ENCODE peak calls at places on chromosomes 16 and 17, in ten cellular contexts. T is ovary; B is fibroblast of villous mesenchyme; C is effector memory CD4-positive, alpha-beta T cell; S is OCI-LY7; L is IMR-90; W is AG10803; O is left ventricle myocardium inferior; Q is neural progenitor cell; H is SJCRH30. N is an unnamed sample.

GRCh38 chr16:67349172-67349571 is 22.6 kb downstream of the LRRC36 start:
- DNase-seq in T (no peak), B (peak), C (no peak), S (peak), L (peak), W (peak), O (no peak), Q (no peak), H (no peak), N (peak)

GRCh38 chr17:6328279-6328678 is 106.6 kb downstream of the AIPL1 start:
- DNase-seq in T (no peak), B (no peak), C (no peak), S (peak), L (no peak), W (no peak), O (no peak), Q (no peak), H (no peak), N (peak)

GRCh38 chr17:41340934-41341861 is 9.4 kb downstream of the KRT33A start:
- DNase-seq in T (no peak), B (no peak), C (peak), S (no peak), L (no peak), W (no peak), O (no peak), Q (no peak), H (no peak), N (no peak)

GRCh38 chr16:46996952-46997458 is 23.5 kb upstream of the DNAJA2 start:
- DNase-seq in T (no peak), B (no peak), C (no peak), S (no peak), L (no peak), W (no peak), O (no peak), Q (no peak), H (no peak), N (no peak)

GRCh38 chr17:82678265-82678891 is 20.1 kb downstream of the RAB40B start:
- DNase-seq in T (no peak), B (no peak), C (no peak), S (peak), L (no peak), W (no peak), O (no peak), Q (no peak), H (no peak), N (no peak)

GRCh38 chr17:73297934-73298861 is 13.6 kb downstream of the CDC42EP4 start:
- DNase-seq in T (no peak), B (no peak), C (no peak), S (no peak), L (no peak), W (no peak), O (no peak), Q (no peak), H (peak), N (no peak)

GRCh38 chr17:59506907-59507726 is 58.3 kb upstream of the DHX40 start:
- DNase-seq in T (no peak), B (peak), C (no peak), S (no peak), L (peak), W (peak), O (no peak), Q (no peak), H (no peak), N (no peak)

GRCh38 chr17:37447641-37448040 is 41.0 kb downstream of the TADA2A start:
- DNase-seq in T (no peak), B (peak), C (no peak), S (no peak), L (peak), W (peak), O (no peak), Q (no peak), H (no peak), N (no peak)

GRCh38 chr17:61177351-61177750 is 222.3 kb upstream of the TBX2 start:
- DNase-seq in T (no peak), B (no peak), C (no peak), S (no peak), L (no peak), W (no peak), O (no peak), Q (no peak), H (no peak), N (peak)

GRCh38 chr17:67393809-67394418 is 16.8 kb downstream of the PITPNC1 start:
- DNase-seq in T (no peak), B (no peak), C (no peak), S (no peak), L (no peak), W (no peak), O (no peak), Q (no peak), H (no peak), N (no peak)

GRCh38 chr17:67392111-67392510 is 15.0 kb downstream of the PITPNC1 start:
- DNase-seq in T (no peak), B (no peak), C (no peak), S (no peak), L (no peak), W (no peak), O (no peak), Q (no peak), H (no peak), N (no peak)

GRCh38 chr17:67388986-67389385 is 11.9 kb downstream of the PITPNC1 start:
- DNase-seq in T (no peak), B (no peak), C (no peak), S (no peak), L (no peak), W (no peak), O (no peak), Q (no peak), H (no peak), N (no peak)

GRCh38 chr17:67390006-67390645 is 13.0 kb downstream of the PITPNC1 start:
- DNase-seq in T (no peak), B (no peak), C (no peak), S (no peak), L (peak), W (no peak), O (no peak), Q (no peak), H (no peak), N (no peak)

GRCh38 chr17:67390646-67391480 is 13.8 kb downstream of the PITPNC1 start:
- DNase-seq in T (peak), B (peak), C (peak), S (no peak), L (peak), W (peak), O (no peak), Q (no peak), H (peak), N (no peak)
- H3K4me3 ChIP-seq in T (no peak), B (no peak), C (peak), S (no peak), L (peak), W (no peak), O (no peak), Q (no peak), H (peak), N (no peak)

GRCh38 chr17:68360198-68360597 is 68.9 kb downstream of the ARSG start:
- DNase-seq in T (no peak), B (no peak), C (no peak), S (no peak), L (no peak), W (no peak), O (no peak), Q (no peak), H (no peak), N (no peak)

GRCh38 chr17:68357886-68358285 is 66.6 kb downstream of the ARSG start:
- DNase-seq in T (no peak), B (no peak), C (no peak), S (no peak), L (no peak), W (no peak), O (no peak), Q (no peak), H (no peak), N (no peak)

GRCh38 chr17:68355093-68355492 is 63.8 kb downstream of the ARSG start:
- DNase-seq in T (no peak), B (peak), C (no peak), S (no peak), L (peak), W (peak), O (no peak), Q (no peak), H (no peak), N (no peak)

GRCh38 chr17:68356520-68356919 is 65.2 kb downstream of the ARSG start:
- DNase-seq in T (no peak), B (no peak), C (peak), S (no peak), L (no peak), W (no peak), O (no peak), Q (no peak), H (no peak), N (peak)

DNA sequence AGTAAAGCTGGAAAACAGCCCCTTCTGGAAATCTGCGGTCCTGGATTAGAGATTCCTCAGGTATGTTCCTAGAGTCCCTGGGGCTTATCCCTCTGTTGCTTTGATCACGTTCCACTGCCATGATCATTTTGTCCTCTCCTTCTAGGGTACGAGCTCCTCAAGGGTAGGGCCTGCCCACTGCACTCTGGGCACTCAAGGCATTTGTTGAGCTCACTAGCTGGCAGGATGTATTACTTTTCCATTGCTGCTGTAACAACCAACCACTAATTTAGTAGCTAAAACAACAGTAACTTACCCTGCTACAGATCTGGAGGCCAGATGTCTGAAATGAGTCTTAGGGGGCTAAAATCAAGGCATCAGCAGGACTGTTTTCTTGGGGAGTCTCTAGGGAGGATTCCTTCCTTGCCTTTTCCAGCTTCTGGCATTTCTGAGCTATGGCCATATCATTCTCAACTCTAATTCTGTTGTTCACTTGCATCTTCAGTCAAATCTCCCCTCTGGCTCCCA is 65.7 kb downstream of the ARSG start:
- DNase-seq in T (no peak), B (no peak), C (no peak), S (no peak), L (no peak), W (peak), O (no peak), Q (no peak), H (no peak), N (no peak)
- H3K4me3 ChIP-seq in T (no peak), B (no peak), C (no peak), S (no peak), L (no peak), W (no peak), O (no peak), Q (no peak), H (no peak), N (no peak)

DNA sequence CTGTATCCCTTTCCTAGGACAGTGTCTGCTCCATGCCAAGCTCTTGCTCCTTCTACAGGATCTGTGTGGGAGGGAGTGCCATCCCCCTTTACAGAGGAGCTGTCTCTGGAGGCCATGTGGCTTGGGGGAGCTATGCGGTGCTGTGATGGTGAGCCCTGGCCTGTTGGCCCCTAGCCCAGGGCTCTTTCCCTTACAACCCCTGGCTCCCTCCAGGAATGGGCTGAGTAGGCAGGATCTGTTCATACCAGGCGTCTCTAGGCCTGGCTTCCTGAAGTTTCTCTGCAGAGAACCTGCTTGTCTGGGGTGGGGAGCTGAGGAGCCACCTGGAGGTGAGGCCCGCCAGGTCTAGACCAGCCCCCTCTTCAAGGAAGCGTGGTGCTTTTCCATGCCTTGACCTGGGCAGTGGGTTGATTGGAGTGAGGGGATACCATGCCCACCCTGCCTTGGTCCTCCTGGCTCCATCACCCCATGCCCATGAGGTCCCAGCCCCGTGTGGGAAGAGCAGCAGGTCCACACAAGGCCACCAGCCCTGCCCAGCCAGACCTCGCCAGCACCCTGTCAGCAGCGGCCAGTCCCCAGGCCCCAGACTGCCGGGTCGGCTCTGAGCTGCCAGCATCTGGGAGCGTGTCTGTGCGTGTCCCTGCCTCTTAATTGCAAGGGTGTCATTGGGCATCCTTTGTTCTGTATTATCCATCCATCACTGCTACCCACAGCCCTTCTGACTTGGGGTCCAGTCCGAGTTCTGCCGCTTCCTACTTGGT is 14.7 kb downstream of the LLGL2 start:
- DNase-seq in T (no peak), B (peak), C (no peak), S (no peak), L (no peak), W (no peak), O (no peak), Q (no peak), H (no peak), N (no peak)
- H3K4me3 ChIP-seq in T (no peak), B (no peak), C (no peak), S (no peak), L (no peak), W (no peak), O (no peak), Q (no peak), H (no peak), N (no peak)

GRCh38 chr17:57572600-57572999 is 172.5 kb downstream of the CCDC182 start:
- DNase-seq in T (no peak), B (no peak), C (no peak), S (no peak), L (no peak), W (no peak), O (no peak), Q (no peak), H (no peak), N (no peak)
- H3K4me3 ChIP-seq in T (no peak), B (no peak), C (no peak), S (no peak), L (no peak), W (no peak), O (no peak), Q (no peak), H (no peak), N (no peak)

DNA sequence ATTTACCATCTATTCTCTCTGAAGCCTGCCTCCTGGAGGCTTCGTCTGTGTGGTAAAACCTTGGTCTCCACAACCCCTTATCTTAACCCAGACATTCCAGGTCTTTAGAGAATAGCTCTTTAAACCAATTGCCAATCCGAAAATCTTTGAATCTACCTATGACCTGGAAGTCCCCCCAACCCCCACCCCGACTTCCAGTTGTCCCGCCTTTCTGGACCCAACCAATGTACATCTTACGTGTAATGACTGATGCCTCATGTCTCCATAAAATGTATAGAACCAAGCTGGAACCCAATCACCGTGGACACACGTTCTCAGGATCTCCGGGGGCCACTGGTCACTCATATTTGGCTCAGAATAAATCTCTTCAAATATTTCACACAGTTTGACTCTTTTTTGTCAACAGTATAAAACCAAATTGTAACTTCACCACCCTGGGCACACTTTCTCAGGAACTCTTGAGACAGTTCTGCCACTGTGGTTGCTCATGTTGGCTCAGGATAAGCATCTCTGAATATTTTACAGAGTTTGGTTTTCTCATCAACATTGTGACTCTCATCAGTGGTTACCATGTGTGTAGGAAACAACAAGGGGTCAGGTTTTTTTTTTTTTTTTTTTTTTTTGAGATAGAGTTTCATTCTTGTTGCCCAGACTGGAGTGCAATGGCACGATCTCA is 18.1 kb upstream of the DNAH17 start:
- DNase-seq in T (no peak), B (no peak), C (no peak), S (no peak), L (no peak), W (peak), O (no peak), Q (no peak), H (no peak), N (no peak)
- H3K4me3 ChIP-seq in T (no peak), B (no peak), C (no peak), S (no peak), L (no peak), W (no peak), O (no peak), Q (no peak), H (no peak), N (no peak)

DNA sequence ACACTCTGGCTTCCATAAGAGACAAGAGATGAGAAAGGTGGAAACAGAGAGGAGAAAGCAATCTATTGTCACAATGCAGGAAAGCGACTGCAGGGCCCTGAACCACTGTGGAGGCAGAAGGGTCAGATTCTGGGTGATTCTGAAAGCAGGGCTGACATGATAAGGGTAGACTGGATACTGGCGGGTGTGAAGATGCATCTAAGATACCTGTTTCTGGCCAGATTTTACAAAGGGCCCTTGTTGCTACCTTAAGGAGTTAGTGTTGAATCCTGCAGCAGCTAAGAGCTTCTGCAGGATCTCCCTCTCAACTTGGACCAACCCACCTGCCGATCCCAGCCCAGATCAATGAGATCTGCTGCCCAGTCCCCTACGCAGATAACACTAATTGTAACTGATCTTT is 6.1 kb upstream of the MEFV start:
- DNase-seq in T (no peak), B (no peak), C (no peak), S (no peak), L (no peak), W (no peak), O (no peak), Q (no peak), H (no peak), N (no peak)
- H3K4me3 ChIP-seq in T (no peak), B (no peak), C (no peak), S (no peak), L (no peak), W (no peak), O (no peak), Q (no peak), H (no peak), N (no peak)

GRCh38 chr17:17413821-17414220 is 63.0 kb upstream of the MED9 start:
- DNase-seq in T (no peak), B (no peak), C (no peak), S (no peak), L (no peak), W (peak), O (no peak), Q (no peak), H (no peak), N (no peak)
- H3K4me3 ChIP-seq in T (no peak), B (peak), C (no peak), S (no peak), L (no peak), W (peak), O (no peak), Q (no peak), H (peak), N (no peak)

N was measured in Jurkat, Clone E6-1.